ENCODE peak calls at places on chromosomes 16 and 17, in four cellular contexts. H, Y, T and G are unnamed samples. For H3K36me3, the result is how much of the 10 kb centered on the place peaks cover.

GRCh38 chr16:70675851-70676513 is 9.9 kb downstream of the MTSS2 start:
- DNase-seq in H (no peak), Y (peak), T (no peak), G (no peak)

GRCh38 chr17:31882571-31882970 is 18.9 kb downstream of the UTP6 start:
- DNase-seq in H (no peak), Y (no peak), T (no peak), G (no peak)

GRCh38 chr17:67157732-67158639 is 87.0 kb downstream of the HELZ start:
- DNase-seq in H (no peak), Y (no peak), T (no peak), G (peak)

GRCh38 chr17:41559548-41559947 is 12.3 kb downstream of the KRT9 start:
- DNase-seq in H (peak), Y (no peak), T (no peak), G (peak)

GRCh38 chr16:22948603-22949368 is 134.8 kb downstream of the HS3ST2 start:
- DNase-seq in H (peak), Y (no peak), T (peak), G (peak)

GRCh38 chr17:40362696-40363479 is 1.6 kb downstream of the GJD3 start:
- DNase-seq in H (peak), Y (peak), T (no peak), G (peak)

GRCh38 chr17:28196637-28197036 is 122.4 kb upstream of the TMEM97 start:
- DNase-seq in H (no peak), Y (no peak), T (no peak), G (no peak)

GRCh38 chr17:77001487-77001886 is 133.3 kb downstream of the MGAT5B start:
- DNase-seq in H (no peak), Y (no peak), T (no peak), G (no peak)

GRCh38 chr16:75478480-75479345 is 14.2 kb upstream of the TMEM170A start:
- DNase-seq in H (no peak), Y (no peak), T (no peak), G (no peak)

GRCh38 chr17:61307905-61308886 is 91.4 kb upstream of the TBX2 start:
- DNase-seq in H (no peak), Y (no peak), T (no peak), G (peak)

GRCh38 chr17:80539022-80539421 is 5.6 kb upstream of the RPTOR start:
- DNase-seq in H (no peak), Y (no peak), T (no peak), G (no peak)

GRCh38 chr16:89409161-89409711 is 81.1 kb downstream of the ANKRD11 start:
- DNase-seq in H (peak), Y (peak), T (no peak), G (peak)

GRCh38 chr17:54839022-54839806 is 61.4 kb upstream of the TOM1L1 start:
- DNase-seq in H (no peak), Y (no peak), T (no peak), G (no peak)

GRCh38 chr17:77319211-77320031 is 178.7 kb downstream of the SEC14L1 start:
- DNase-seq in H (peak), Y (peak), T (peak), G (peak)

GRCh38 chr16:76335187-76335974 is 58.2 kb downstream of the CNTNAP4 start:
- DNase-seq in H (no peak), Y (no peak), T (no peak), G (no peak)

GRCh38 chr17:4206945-4207344 is 56.8 kb downstream of the ANKFY1 start:
- DNase-seq in H (no peak), Y (no peak), T (no peak), G (peak)

GRCh38 chr17:81885869-81886548 is 5.4 kb downstream of the ALYREF start:
- DNase-seq in H (no peak), Y (no peak), T (no peak), G (no peak)

GRCh38 chr16:12094537-12095265 is 118.2 kb downstream of the SNX29 start:
- DNase-seq in H (no peak), Y (no peak), T (no peak), G (no peak)

GRCh38 chr17:48617515-48618365 is 2.6 kb upstream of the HOXB8 start:
- DNase-seq in H (peak), Y (no peak), T (no peak), G (no peak)

GRCh38 chr16:4614571-4615388 is at the start of gene UBALD1:
- DNase-seq in H (peak), Y (peak), T (peak), G (peak)

GRCh38 chr17:63433746-63434591 is 12.1 kb downstream of the CYB561 start:
- DNase-seq in H (peak), Y (no peak), T (peak), G (peak)

GRCh38 chr16:58501242-58502131 is 1.5 kb downstream of the NDRG4 start:
- DNase-seq in H (no peak), Y (no peak), T (no peak), G (no peak)

GRCh38 chr17:61412860-61413653 is 13.4 kb downstream of the TBX2 start:
- DNase-seq in H (no peak), Y (no peak), T (peak), G (no peak)

GRCh38 chr17:55281592-55282378 is 17.0 kb downstream of the HLF start:
- DNase-seq in H (no peak), Y (no peak), T (no peak), G (no peak)

GRCh38 chr17:2865228-2865627 is 69.0 kb downstream of the RAP1GAP2 start:
- DNase-seq in H (no peak), Y (no peak), T (no peak), G (no peak)

GRCh38 chr16:2773188-2773968 is 3.7 kb downstream of the ELOB start:
- DNase-seq in H (no peak), Y (peak), T (no peak), G (no peak)

GRCh38 chr16:88753191-88753590 is 31.8 kb downstream of the PIEZO1 start:
- DNase-seq in H (no peak), Y (no peak), T (no peak), G (no peak)

GRCh38 chr16:85458952-85459351 is 154.2 kb upstream of the GSE1 start:
- DNase-seq in H (no peak), Y (no peak), T (no peak), G (no peak)

GRCh38 chr17:36728030-36728991 is 126.9 kb downstream of the MRM1 start:
- DNase-seq in H (no peak), Y (no peak), T (no peak), G (no peak)

GRCh38 chr17:30809867-30810266 is 14.6 kb downstream of the CRLF3 start:
- DNase-seq in H (no peak), Y (no peak), T (no peak), G (no peak)

GRCh38 chr17:79741751-79742588 is 11.2 kb downstream of the ENPP7 start:
- DNase-seq in H (no peak), Y (peak), T (peak), G (peak)

GRCh38 chr17:35119370-35120185 is at the start of gene RAD51D:
- DNase-seq in H (peak), Y (peak), T (peak), G (peak)

GRCh38 chr17:9259419-9259818 is 238.1 kb downstream of the NTN1 start:
- DNase-seq in H (no peak), Y (no peak), T (no peak), G (no peak)

GRCh38 chr17:75516619-75517276 is 420 bp downstream of the TSEN54 start:
- DNase-seq in H (peak), Y (peak), T (no peak), G (no peak)

GRCh38 chr16:12228607-12229499 is 252.3 kb downstream of the SNX29 start:
- DNase-seq in H (peak), Y (no peak), T (no peak), G (peak)

GRCh38 chr17:27049104-27049784 is 244.7 kb upstream of the WSB1 start:
- DNase-seq in H (peak), Y (no peak), T (no peak), G (no peak)

GRCh38 chr17:49646391-49647255 is 31.3 kb downstream of the SPOP start:
- DNase-seq in H (peak), Y (no peak), T (peak), G (peak)

GRCh38 chr16:8900343-8900742 is 18.2 kb downstream of the LITAFD start:
- DNase-seq in H (no peak), Y (no peak), T (no peak), G (no peak)

GRCh38 chr16:8904018-8904430 is 21.9 kb downstream of the LITAFD start:
- DNase-seq in H (no peak), Y (no peak), T (no peak), G (no peak)

GRCh38 chr16:8901318-8901861 is 19.2 kb downstream of the LITAFD start:
- DNase-seq in H (no peak), Y (no peak), T (no peak), G (no peak)

GRCh38 chr16:8905168-8905762 is 23.1 kb downstream of the LITAFD start:
- DNase-seq in H (no peak), Y (no peak), T (no peak), G (peak)

DNA sequence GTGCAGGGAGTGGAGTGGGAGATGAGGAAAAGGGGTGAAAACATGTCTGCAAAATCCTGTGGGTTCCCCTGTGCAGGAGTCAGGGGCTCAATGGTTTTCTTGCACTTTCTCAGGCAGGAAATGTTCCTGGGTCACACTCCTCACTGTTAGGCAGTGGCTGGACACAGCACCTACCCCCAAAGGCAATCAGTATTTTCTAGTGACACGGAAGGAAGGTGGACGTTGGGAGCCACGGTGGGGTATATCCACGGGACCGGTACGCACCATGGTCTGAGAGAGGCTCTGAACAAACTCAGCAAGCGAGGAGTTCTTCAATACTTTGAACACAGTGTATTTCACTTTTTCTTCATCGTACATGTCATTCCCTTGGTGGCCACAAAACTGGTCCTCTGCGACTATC is 20.9 kb downstream of the LITAFD start:
- DNase-seq in H (no peak), Y (no peak), T (no peak), G (no peak)
- H3K36me3 ChIP-seq in H (half or more), Y (half or more), T (half or more), G (half or more)

DNA sequence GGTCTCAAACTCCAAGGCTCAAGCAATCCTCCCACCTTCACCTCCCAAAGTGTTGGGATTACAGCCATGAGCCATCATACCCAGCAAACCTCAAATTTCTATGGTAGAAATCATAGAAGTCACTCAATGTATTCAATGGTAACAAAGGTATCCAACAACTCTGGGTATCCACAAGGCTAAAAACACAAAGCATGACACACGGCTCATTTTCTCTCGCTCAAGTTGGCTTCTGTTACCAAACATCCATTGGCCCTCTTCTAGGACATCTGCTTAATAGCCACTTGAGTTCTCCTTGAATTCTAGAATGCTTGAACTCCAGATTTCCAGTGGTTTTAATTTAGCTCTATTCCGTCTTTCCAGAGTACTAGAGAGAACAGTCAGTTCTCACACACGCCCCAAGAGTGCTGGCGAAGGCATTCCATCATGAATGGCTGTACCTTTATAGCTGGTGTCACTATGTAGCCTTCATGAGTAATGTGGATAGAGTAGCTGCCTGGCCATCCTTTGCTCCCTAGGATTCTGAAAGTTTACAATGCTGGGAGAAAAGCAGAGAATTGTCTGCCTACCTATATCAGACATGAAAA is 42.6 kb downstream of the SPAG9 start:
- DNase-seq in H (no peak), Y (no peak), T (no peak), G (no peak)
- H3K4me3 ChIP-seq in H (no peak), Y (no peak), T (no peak), G (no peak)

DNA sequence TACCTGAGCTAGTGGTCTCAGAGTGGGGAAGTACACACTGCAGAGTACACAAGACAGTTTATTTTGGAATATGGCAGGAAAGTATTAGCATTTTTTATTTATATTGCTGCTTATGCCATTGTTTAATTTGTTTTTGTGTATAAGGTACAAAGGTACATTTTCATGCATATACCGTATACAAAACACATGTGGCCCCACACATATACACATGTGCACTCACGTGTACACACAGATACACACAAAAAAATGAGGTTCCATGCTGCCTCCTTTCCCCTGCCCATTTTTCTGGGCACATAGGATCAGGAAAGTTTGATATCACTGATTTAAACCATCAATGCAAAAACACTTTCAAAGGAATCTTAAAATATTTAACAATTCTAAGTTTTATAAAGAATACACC is 12.9 kb downstream of the IGSF6 start:
- DNase-seq in H (no peak), Y (no peak), T (no peak), G (no peak)
- H3K27ac ChIP-seq in H (peak), Y (no peak), T (no peak), G (no peak)

GRCh38 chr17:59642535-59642934 is 22.8 kb downstream of the CLTC start:
- DNase-seq in H (no peak), Y (no peak), T (no peak), G (no peak)

GRCh38 chr17:59647288-59647687 is 27.6 kb downstream of the CLTC start:
- DNase-seq in H (no peak), Y (no peak), T (no peak), G (no peak)

GRCh38 chr17:59641799-59642484 is 22.2 kb downstream of the CLTC start:
- DNase-seq in H (no peak), Y (no peak), T (no peak), G (no peak)

GRCh38 chr17:59638553-59638952 is 18.9 kb downstream of the CLTC start:
- DNase-seq in H (no peak), Y (no peak), T (no peak), G (no peak)

DNA sequence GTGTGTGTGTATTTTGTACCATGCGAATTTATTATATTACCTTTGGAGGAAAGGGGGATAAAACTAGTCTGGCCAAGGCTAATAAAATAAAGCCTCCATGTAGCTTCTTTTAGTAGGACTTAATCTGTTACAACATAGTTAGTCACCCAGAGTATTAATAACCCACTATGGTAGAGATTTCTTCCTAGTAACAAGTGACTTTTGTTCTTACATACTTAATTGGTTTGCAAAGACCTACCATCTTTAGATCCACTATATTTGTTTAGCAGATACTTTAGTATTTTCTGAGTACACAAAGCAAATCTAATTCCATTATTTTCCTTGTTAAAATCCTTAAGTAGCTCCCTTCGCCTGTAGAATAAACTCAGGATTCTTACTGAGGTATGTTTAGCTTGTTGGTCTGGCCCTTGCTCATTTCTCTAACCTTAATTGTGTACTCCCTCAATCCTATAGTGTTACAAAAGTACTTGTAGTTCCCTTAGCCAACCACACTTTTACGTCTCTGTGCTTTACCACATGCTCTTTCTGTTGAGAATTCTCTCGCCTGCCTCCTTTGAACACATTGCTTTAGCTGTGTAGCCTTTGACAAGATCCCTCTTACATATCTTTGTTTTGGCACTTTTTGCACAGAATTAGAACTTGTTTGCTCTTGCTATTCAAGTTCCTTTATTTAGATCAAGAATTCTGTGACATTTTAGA is 23.6 kb downstream of the CLTC start:
- DNase-seq in H (peak), Y (no peak), T (no peak), G (no peak)
- H3K36me3 ChIP-seq in H (under half), Y (under half), T (under half), G (under half)